ENCODE peak calls at places on chromosomes 3 and 15, in ten cellular contexts. O, A, Z, S, U, C, E, K, H and R are unnamed samples.

GRCh38 chr15:72231847-72232461 is 964 bp upstream of the PKM start:
- DNase-seq in A (peak), H (peak), U (peak), O (peak), S (peak), C (no peak), K (peak), Z (no peak), E (peak), R (peak)

GRCh38 chr3:56048946-56049345 is 419.3 kb downstream of the ERC2 start:
- DNase-seq in E (no peak), O (no peak), C (no peak), U (no peak), K (no peak), Z (no peak), H (no peak), S (no peak), A (no peak), R (no peak)

GRCh38 chr3:73508330-73508954 is 116.3 kb downstream of the PDZRN3 start:
- DNase-seq in O (peak), S (peak), A (peak), E (peak), C (no peak), Z (no peak), K (peak), U (peak), H (peak), R (peak)

GRCh38 chr3:150202696-150203095 is 205.4 kb upstream of the TSC22D2 start:
- DNase-seq in E (no peak), C (no peak), Z (no peak), S (no peak), H (no peak), O (peak), K (peak), A (peak), U (no peak), R (no peak)

GRCh38 chr15:92899910-92900711 is at the start of gene CHD2:
- DNase-seq in A (peak), H (peak), U (peak), O (peak), E (peak), C (no peak), S (peak), K (peak), Z (peak), R (peak)

GRCh38 chr3:72133329-72134011 is 348.5 kb upstream of the PROK2 start:
- DNase-seq in S (no peak), Z (no peak), K (no peak), H (no peak), O (no peak), A (no peak), U (no peak), E (no peak), C (no peak), R (no peak)

GRCh38 chr15:71974211-71974610 is 143.7 kb downstream of the MYO9A start:
- DNase-seq in A (no peak), O (no peak), H (no peak), U (no peak), Z (no peak), C (no peak), E (no peak), S (no peak), K (no peak), R (no peak)

GRCh38 chr3:95302044-95302443 is 1239.2 kb downstream of the NSUN3 start:
- DNase-seq in E (no peak), O (no peak), H (no peak), A (no peak), U (no peak), K (no peak), C (no peak), Z (no peak), S (peak), R (no peak)

GRCh38 chr3:161415506-161416231 is 44.4 kb upstream of the SPTSSB start:
- DNase-seq in E (no peak), C (peak), O (no peak), Z (no peak), A (peak), U (no peak), H (no peak), S (peak), K (peak), R (no peak)

GRCh38 chr3:82567029-82567600 is 805.7 kb upstream of the GBE1 start:
- DNase-seq in O (no peak), E (no peak), K (no peak), U (no peak), H (no peak), Z (no peak), A (no peak), C (no peak), S (no peak), R (no peak)

GRCh38 chr3:72065872-72066641 is 281.1 kb upstream of the PROK2 start:
- DNase-seq in H (peak), E (no peak), Z (no peak), A (no peak), S (peak), C (no peak), K (no peak), O (no peak), U (no peak), R (no peak)

GRCh38 chr3:30553641-30554316 is 52.6 kb upstream of the TGFBR2 start:
- DNase-seq in U (no peak), K (peak), C (no peak), S (peak), A (no peak), Z (no peak), O (no peak), H (no peak), E (no peak), R (no peak)

GRCh38 chr3:129314757-129315385 is 36.2 kb downstream of the HMCES start:
- DNase-seq in O (peak), U (peak), S (peak), Z (no peak), H (peak), K (peak), A (peak), C (peak), E (peak), R (peak)

GRCh38 chr15:51203797-51204196 is 109.1 kb upstream of the TNFAIP8L3 start:
- DNase-seq in H (no peak), C (no peak), A (no peak), Z (no peak), S (peak), E (no peak), O (no peak), U (no peak), K (peak), R (no peak)

GRCh38 chr3:151283907-151284461 is 5.6 kb upstream of the P2RY14 start:
- DNase-seq in U (no peak), K (peak), Z (no peak), E (peak), S (peak), C (no peak), A (no peak), O (no peak), H (peak), R (peak)

GRCh38 chr15:80434926-80435720 is 30.9 kb downstream of the ARNT2 start:
- DNase-seq in Z (no peak), H (peak), A (no peak), E (no peak), U (no peak), C (no peak), K (no peak), O (no peak), S (no peak), R (no peak)

GRCh38 chr15:27846722-27847420 is 252.2 kb downstream of the OCA2 start:
- DNase-seq in K (no peak), H (no peak), U (no peak), O (no peak), S (no peak), A (no peak), E (no peak), C (no peak), Z (peak), R (no peak)

GRCh38 chr15:50232791-50233190 is 32.7 kb downstream of the HDC start:
- DNase-seq in A (no peak), E (no peak), K (no peak), C (no peak), H (no peak), O (no peak), U (no peak), S (no peak), Z (no peak), R (no peak)

GRCh38 chr3:184368804-184369183 is 7.3 kb downstream of the POLR2H start:
- DNase-seq in E (no peak), O (no peak), U (peak), K (peak), A (no peak), H (no peak), C (peak), S (peak), Z (no peak), R (no peak)

GRCh38 chr3:163785693-163786092 is 1292.6 kb downstream of the SI start:
- DNase-seq in O (no peak), Z (no peak), C (no peak), A (peak), S (no peak), U (no peak), K (no peak), E (no peak), H (peak), R (no peak)

GRCh38 chr3:105837143-105837740 is 31.6 kb downstream of the CBLB start:
- DNase-seq in U (no peak), A (no peak), Z (no peak), K (peak), C (no peak), O (peak), E (no peak), S (no peak), H (no peak), R (no peak)

GRCh38 chr15:31437686-31438085 is 111.1 kb downstream of the KLF13 start:
- DNase-seq in S (no peak), E (no peak), H (peak), O (no peak), K (no peak), A (no peak), Z (no peak), U (no peak), C (no peak), R (no peak)

GRCh38 chr15:85379403-85380131 is 836 bp upstream of the AKAP13 start:
- DNase-seq in U (peak), E (peak), K (no peak), H (peak), A (peak), O (no peak), Z (no peak), S (peak), C (no peak), R (no peak)

GRCh38 chr3:194315088-194315964 is 35.8 kb downstream of the CPN2 start:
- DNase-seq in E (peak), A (peak), H (peak), K (peak), U (peak), S (peak), Z (peak), O (peak), C (peak), R (peak)

GRCh38 chr3:140493271-140493670 is 184.6 kb upstream of the TRIM42 start:
- DNase-seq in E (no peak), O (no peak), Z (no peak), C (no peak), K (no peak), A (no peak), U (no peak), S (no peak), H (no peak), R (no peak)

GRCh38 chr3:190701096-190701532 is 161.4 kb downstream of the GMNC start:
- DNase-seq in C (no peak), H (peak), Z (no peak), A (peak), S (peak), K (peak), O (peak), U (peak), E (peak), R (peak)

GRCh38 chr3:99544819-99545281 is 93.5 kb upstream of the COL8A1 start:
- DNase-seq in E (no peak), K (peak), U (peak), A (no peak), H (no peak), C (peak), O (no peak), Z (no peak), S (peak), R (peak)

GRCh38 chr3:22117751-22118346 is 366.8 kb upstream of the ZNF385D start:
- DNase-seq in C (peak), K (peak), A (peak), O (peak), Z (no peak), U (no peak), S (peak), H (peak), E (no peak), R (peak)

GRCh38 chr15:80123034-80123433 is 29.8 kb upstream of the FAH start:
- DNase-seq in Z (no peak), A (no peak), H (peak), K (no peak), U (no peak), S (no peak), C (no peak), E (no peak), O (no peak), R (no peak)

GRCh38 chr3:49035278-49035677 is 6.1 kb upstream of the IMPDH2 start:
- DNase-seq in U (no peak), O (no peak), A (no peak), C (no peak), Z (no peak), E (no peak), K (no peak), H (no peak), S (no peak), R (no peak)

GRCh38 chr3:177195242-177195940 is 1.9 kb downstream of the TBL1XR1 start:
- DNase-seq in O (peak), H (peak), C (no peak), K (no peak), A (peak), S (peak), Z (no peak), U (no peak), E (peak), R (no peak)

GRCh38 chr3:142815803-142816202 is 73.1 kb downstream of the PCOLCE2 start:
- DNase-seq in Z (no peak), K (no peak), A (no peak), E (no peak), S (no peak), H (no peak), O (no peak), C (no peak), U (no peak), R (no peak)

GRCh38 chr3:30626443-30627181 is 20.2 kb downstream of the TGFBR2 start:
- DNase-seq in U (no peak), O (no peak), C (no peak), A (no peak), E (no peak), Z (no peak), H (no peak), S (peak), K (peak), R (no peak)

GRCh38 chr3:133506215-133506901 is 67.1 kb upstream of the CDV3 start:
- DNase-seq in A (no peak), U (no peak), S (no peak), C (no peak), K (no peak), Z (no peak), O (no peak), E (peak), H (no peak), R (peak)

GRCh38 chr15:48748535-48748934 is 62.3 kb downstream of the CEP152 start:
- DNase-seq in U (no peak), H (no peak), A (no peak), S (peak), O (no peak), Z (no peak), E (no peak), K (peak), C (no peak), R (peak)

GRCh38 chr3:13415236-13416001 is 4.7 kb downstream of the NUP210 start:
- DNase-seq in E (no peak), A (no peak), K (no peak), S (no peak), C (no peak), O (no peak), H (peak), U (no peak), Z (no peak), R (no peak)

GRCh38 chr3:36557021-36557707 is 176.9 kb downstream of the STAC start:
- DNase-seq in S (no peak), H (no peak), K (no peak), Z (no peak), A (no peak), O (no peak), E (no peak), C (no peak), U (no peak), R (no peak)

GRCh38 chr15:47787875-47788274 is 70.6 kb downstream of the SEMA6D start:
- DNase-seq in K (no peak), S (no peak), O (no peak), U (no peak), H (no peak), A (no peak), E (no peak), C (no peak), Z (no peak), R (no peak)

GRCh38 chr3:71690222-71690821 is 34.9 kb downstream of the EIF4E3 start:
- DNase-seq in E (no peak), S (peak), K (peak), U (peak), Z (peak), O (no peak), A (peak), C (no peak), H (no peak), R (peak)